ENCODE peak calls at places on chromosome 2, in four cellular contexts. S is prostate gland, P is GM12878, B is transverse colon. O is an unnamed sample.

GRCh38 chr2:15259356-15259756 is 301.8 kb downstream of the NBAS start:
- DNase-seq in S (no peak), P (no peak), B (no peak), O (no peak)

GRCh38 chr2:173741715-173742114 is 223.5 kb downstream of the SP3 start:
- DNase-seq in S (no peak), P (no peak), B (no peak), O (no peak)

GRCh38 chr2:10977636-10978035 is 65.9 kb downstream of the KCNF1 start:
- DNase-seq in S (no peak), P (no peak), B (no peak), O (no peak)

GRCh38 chr2:219045937-219046550 is 4.7 kb upstream of the CFAP65 start:
- DNase-seq in S (no peak), P (no peak), B (no peak), O (peak)

GRCh38 chr2:67108231-67108630 is 288.9 kb upstream of the ETAA1 start:
- DNase-seq in S (no peak), P (no peak), B (no peak), O (no peak)

GRCh38 chr2:33051586-33052385 is 105.0 kb downstream of the LTBP1 start:
- DNase-seq in S (no peak), P (no peak), B (no peak), O (peak)

GRCh38 chr2:95272299-95272751 is 1.9 kb upstream of the PROM2 start:
- DNase-seq in S (peak), P (no peak), B (no peak), O (no peak)

GRCh38 chr2:11014026-11014425 is 102.3 kb downstream of the KCNF1 start:
- DNase-seq in S (no peak), P (no peak), B (no peak), O (no peak)

GRCh38 chr2:110105608-110106467 is 9.8 kb downstream of the MALL start:
- DNase-seq in S (peak), P (no peak), B (peak), O (no peak)

GRCh38 chr2:64750001-64750816 is 96.5 kb upstream of the SERTAD2 start:
- DNase-seq in S (peak), P (no peak), B (peak), O (peak)

GRCh38 chr2:21415234-21415633 is 291.5 kb downstream of the TDRD15 start:
- DNase-seq in S (no peak), P (no peak), B (no peak), O (no peak)

GRCh38 chr2:100599566-100599965 is 36.8 kb downstream of the PDCL3 start:
- DNase-seq in S (no peak), P (no peak), B (no peak), O (no peak)

GRCh38 chr2:96138146-96139145 is at the start of gene ASTL:
- DNase-seq in S (no peak), P (no peak), B (peak), O (no peak)

GRCh38 chr2:177155631-177156030 is 57.0 kb upstream of the HNRNPA3 start:
- DNase-seq in S (no peak), P (no peak), B (no peak), O (no peak)

GRCh38 chr2:69565431-69565839 is 78.1 kb downstream of the AAK1 start:
- DNase-seq in S (no peak), P (peak), B (peak), O (peak)

GRCh38 chr2:43136011-43136799 is 90.2 kb downstream of the ZFP36L2 start:
- DNase-seq in S (no peak), P (no peak), B (no peak), O (peak)

GRCh38 chr2:191617589-191617988 is 60.3 kb upstream of the NABP1 start:
- DNase-seq in S (no peak), P (peak), B (no peak), O (peak)

GRCh38 chr2:100742884-100743283 is 77.1 kb upstream of the NPAS2 start:
- DNase-seq in S (no peak), P (no peak), B (no peak), O (no peak)

GRCh38 chr2:110854355-110855081 is 122.1 kb downstream of the ACOXL start:
- DNase-seq in S (no peak), P (no peak), B (no peak), O (peak)

GRCh38 chr2:231891514-231891905 is 34.7 kb downstream of the NPPC start:
- DNase-seq in S (no peak), P (no peak), B (no peak), O (no peak)

GRCh38 chr2:168215813-168216212 is 31.6 kb downstream of the STK39 start:
- DNase-seq in S (no peak), P (no peak), B (no peak), O (no peak)

GRCh38 chr2:113876503-113877387 is 13.1 kb upstream of the ACTR3 start:
- DNase-seq in S (peak), P (no peak), B (peak), O (no peak)

GRCh38 chr2:31822587-31822986 is 188.2 kb downstream of the MEMO1 start:
- DNase-seq in S (no peak), P (no peak), B (no peak), O (no peak)

GRCh38 chr2:168583710-168584521 is 127.8 kb downstream of the CERS6 start:
- DNase-seq in S (no peak), P (no peak), B (peak), O (no peak)

GRCh38 chr2:150486539-150487484 is 655 bp downstream of the RND3 start:
- DNase-seq in S (peak), P (no peak), B (peak), O (no peak)

GRCh38 chr2:136057023-136057801 is 60.7 kb downstream of the CXCR4 start:
- DNase-seq in S (no peak), P (peak), B (no peak), O (no peak)

GRCh38 chr2:126831234-126832005 is 67.3 kb upstream of the TEX51 start:
- DNase-seq in S (no peak), P (no peak), B (no peak), O (no peak)

GRCh38 chr2:6993230-6993640 is 76.0 kb downstream of the RNF144A start:
- DNase-seq in S (no peak), P (no peak), B (no peak), O (no peak)
- TF ChIP-seq POLR2AphosphoS5 in S (no peak), P (no peak), B (no peak), O (no peak)

DNA sequence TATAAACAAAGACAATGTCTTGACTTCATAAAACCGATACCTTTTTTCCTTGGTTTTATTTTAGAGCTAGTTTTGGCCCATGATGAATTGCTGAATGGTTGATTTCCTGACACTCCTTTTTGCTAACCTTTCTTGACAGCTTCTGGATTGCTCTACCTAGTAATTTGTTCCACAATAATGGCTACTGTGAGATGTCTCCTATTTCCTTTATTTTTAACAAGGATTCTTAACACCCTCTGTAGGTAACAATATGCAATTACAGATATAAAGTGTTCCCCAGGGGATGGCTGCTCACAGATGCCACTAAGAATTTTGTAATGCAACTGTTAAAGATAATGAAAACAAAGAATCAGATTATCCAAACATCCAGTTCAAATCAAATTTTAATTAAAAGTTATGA is 100.8 kb upstream of the ATP5MC3 start:
- DNase-seq in S (no peak), P (no peak), B (no peak), O (peak)
- TF ChIP-seq CTCF in S (peak), P (peak), B (peak), O (peak)

GRCh38 chr2:140657657-140658056 is 1473.2 kb downstream of the LRP1B start:
- DNase-seq in S (no peak), P (no peak), B (no peak), O (no peak)
- TF ChIP-seq POLR2AphosphoS5 in S (no peak), P (no peak), B (no peak), O (no peak)

DNA sequence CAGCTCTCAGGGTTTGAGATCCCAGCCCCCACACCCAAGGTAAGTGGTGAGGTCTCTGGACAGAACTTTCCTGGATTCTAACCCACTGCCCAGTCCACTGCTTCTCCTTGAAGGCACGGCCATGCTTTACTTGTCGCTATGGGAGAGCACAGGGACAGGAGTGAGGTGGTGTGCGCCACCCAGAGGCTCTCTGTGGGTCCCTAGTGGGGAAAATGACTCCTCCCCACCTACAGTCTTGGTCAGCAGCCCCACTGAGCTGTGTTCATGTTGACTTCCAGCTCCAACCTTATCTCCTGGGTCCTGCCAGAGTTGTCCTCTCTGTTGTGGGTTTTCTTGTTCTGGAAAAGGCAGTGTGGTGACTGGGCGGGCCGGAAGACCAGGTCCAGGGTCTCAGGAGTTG is 11.1 kb downstream of the TET3 start:
- DNase-seq in S (no peak), P (no peak), B (no peak), O (no peak)
- TF ChIP-seq CTCF in S (no peak), P (peak), B (no peak), O (no peak)

GRCh38 chr2:121944072-121944829 is 188.8 kb downstream of the TSN start:
- DNase-seq in S (no peak), P (no peak), B (no peak), O (peak)
- TF ChIP-seq POLR2AphosphoS5 in S (no peak), P (no peak), B (no peak), O (no peak)